ENCODE peak calls at places on chromosomes 3 and 15, in eight cellular contexts. U is AG10803; B is activated T-cell treated with anti-CD3 and anti-CD28 coated beads for 48 hours; V is NAMALWA; I is A172; H is stimulated activated CD8-positive, alpha-beta memory T cell treated with anti-CD3 and anti-CD28 coated beads, Interleukin-15, amount 100 ng/mL, for 24 hours; O is stimulated activated CD4-positive, alpha-beta T cell treated with anti-CD3 and anti-CD28 coated beads, Interleukin-2, amount 100 ng/mL, for 48 hours; D is iPS DF 6.9. Y is an unnamed sample.

GRCh38 chr3:78580691-78581090 is 1187.1 kb downstream of the ROBO1 start:
- DNase-seq in U (peak; percentile 3), B (no peak), V (no peak), I (no peak), H (no peak), O (no peak), D (no peak), Y (no peak)

GRCh38 chr3:95797081-95797480 is 1017.3 kb upstream of the EPHA6 start:
- DNase-seq in U (no peak), B (no peak), V (no peak), I (no peak), H (no peak), O (no peak), D (no peak), Y (no peak)

GRCh38 chr15:99057697-99058420 is 47.0 kb upstream of the SYNM start:
- DNase-seq in U (no peak), B (no peak), V (no peak), I (no peak), H (no peak), O (no peak), D (no peak), Y (no peak)

GRCh38 chr3:48135773-48136495 is 52.3 kb downstream of the CDC25A start:
- DNase-seq in U (peak; percentile 16), B (no peak), V (no peak), I (no peak), H (no peak), O (no peak), D (no peak), Y (no peak)

GRCh38 chr15:34644061-34644460 is 60.6 kb upstream of the GOLGA8B start:
- DNase-seq in U (peak; percentile 77), B (no peak), V (no peak), I (peak; percentile 71), H (no peak), O (no peak), D (no peak), Y (no peak)

GRCh38 chr3:71317749-71318458 is 265.6 kb downstream of the FOXP1 start:
- DNase-seq in U (peak; percentile 35), B (no peak), V (no peak), I (no peak), H (no peak), O (no peak), D (no peak), Y (peak; percentile 7)

GRCh38 chr3:66367979-66368378 is 132.8 kb downstream of the LRIG1 start:
- DNase-seq in U (no peak), B (no peak), V (no peak), I (no peak), H (no peak), O (no peak), D (no peak), Y (no peak)

GRCh38 chr3:132756108-132756650 is 34.0 kb upstream of the NPHP3 start:
- DNase-seq in U (no peak), B (no peak), V (no peak), I (no peak), H (no peak), O (no peak), D (no peak), Y (no peak)

GRCh38 chr3:45497963-45498362 is 96.6 kb upstream of the LIMD1 start:
- DNase-seq in U (peak; percentile 33), B (no peak), V (no peak), I (peak; percentile 59), H (no peak), O (no peak), D (no peak), Y (no peak)

GRCh38 chr3:42123012-42123581 is 31.9 kb downstream of the TRAK1 start:
- DNase-seq in U (peak; percentile 45), B (no peak), V (no peak), I (no peak), H (no peak), O (no peak), D (no peak), Y (no peak)

GRCh38 chr3:179067839-179068238 is 3.8 kb downstream of the ZMAT3 start:
- DNase-seq in U (no peak), B (no peak), V (no peak), I (no peak), H (no peak), O (no peak), D (no peak), Y (no peak)

GRCh38 chr3:38454884-38455638 is 1.4 kb downstream of the ACVR2B start:
- DNase-seq in U (no peak), B (no peak), V (no peak), I (no peak), H (no peak), O (peak; percentile 28), D (peak; percentile 73), Y (no peak)

GRCh38 chr3:166462876-166463275 is 625.7 kb upstream of the BCHE start:
- DNase-seq in U (no peak), B (no peak), V (no peak), I (no peak), H (no peak), O (no peak), D (no peak), Y (no peak)

GRCh38 chr15:98850991-98851776 is 156.4 kb downstream of the PGPEP1L start:
- DNase-seq in U (peak; percentile 73), B (peak; percentile 60), V (peak; percentile 81), I (peak; percentile 65), H (peak; percentile 17), O (peak; percentile 57), D (no peak), Y (peak; percentile 60)

GRCh38 chr3:172157566-172158258 is 118.3 kb downstream of the FNDC3B start:
- DNase-seq in U (no peak), B (no peak), V (no peak), I (no peak), H (no peak), O (no peak), D (no peak), Y (no peak)

GRCh38 chr15:74725845-74726773 is 781 bp upstream of the CYP1A1 start:
- DNase-seq in U (peak; percentile 6), B (peak; percentile 58), V (no peak), I (no peak), H (peak; percentile 23), O (peak; percentile 58), D (no peak), Y (peak; percentile 49)

GRCh38 chr3:46955801-46956259 is 20.7 kb downstream of the CCDC12 start:
- DNase-seq in U (no peak), B (no peak), V (no peak), I (no peak), H (no peak), O (no peak), D (no peak), Y (peak; percentile 10)

GRCh38 chr3:183006396-183007002 is 26.2 kb upstream of the DCUN1D1 start:
- DNase-seq in U (no peak), B (no peak), V (no peak), I (no peak), H (no peak), O (no peak), D (peak; percentile 7), Y (no peak)

GRCh38 chr15:68833734-68834334 is 13.1 kb upstream of the ANP32A start:
- DNase-seq in U (no peak), B (no peak), V (no peak), I (no peak), H (no peak), O (no peak), D (no peak), Y (no peak)

GRCh38 chr15:101578443-101578894 is 73.7 kb downstream of the TM2D3 start:
- DNase-seq in U (peak; percentile 10), B (no peak), V (peak; percentile 22), I (no peak), H (no peak), O (no peak), D (peak; percentile 9), Y (peak; percentile 2)

GRCh38 chr3:131387796-131388195 is 6.2 kb downstream of the NUDT16 start:
- DNase-seq in U (no peak), B (no peak), V (no peak), I (no peak), H (no peak), O (no peak), D (no peak), Y (no peak)